ENCODE peak calls at places on chromosome 17, in seven cellular contexts. M, R, L, N, W, B and P are unnamed samples.

GRCh38 chr17:45406107-45406506 is 26.6 kb downstream of the ARHGAP27 start:
- DNase-seq in M (no peak), R (no peak), L (no peak), N (no peak), W (no peak), B (no peak), P (no peak)

GRCh38 chr17:17865035-17865434 is 28.2 kb upstream of the SREBF1 start:
- DNase-seq in M (no peak), R (no peak), L (no peak), N (no peak), W (no peak), B (no peak), P (no peak)

GRCh38 chr17:45584092-45585036 is 93.8 kb upstream of the PLEKHM1 start:
- DNase-seq in M (no peak), R (peak; percentile 49), L (peak; percentile 81), N (peak; percentile 80), W (peak; percentile 85), B (peak; percentile 72), P (peak; percentile 38)

GRCh38 chr17:15287533-15288267 is 22.6 kb upstream of the PMP22 start:
- DNase-seq in M (no peak), R (no peak), L (no peak), N (no peak), W (no peak), B (no peak), P (no peak)

GRCh38 chr17:68100000-68100641 is 64.6 kb downstream of the KPNA2 start:
- DNase-seq in M (no peak), R (no peak), L (no peak), N (no peak), W (no peak), B (peak; percentile 16), P (no peak)

GRCh38 chr17:73901661-73902415 is 257.6 kb upstream of the SDK2 start:
- DNase-seq in M (no peak), R (no peak), L (peak; percentile 65), N (no peak), W (peak; percentile 72), B (peak; percentile 40), P (peak; percentile 33)

GRCh38 chr17:77778636-77779524 is 179.6 kb upstream of the TNRC6C start:
- DNase-seq in M (no peak), R (no peak), L (peak; percentile 34), N (no peak), W (peak; percentile 44), B (no peak), P (peak; percentile 82)

GRCh38 chr17:72432143-72432604 is 311.4 kb downstream of the SOX9 start:
- DNase-seq in M (no peak), R (no peak), L (no peak), N (no peak), W (peak; percentile 75), B (no peak), P (no peak)

GRCh38 chr17:58235821-58236220 is 2.6 kb upstream of the LPO start:
- DNase-seq in M (no peak), R (no peak), L (no peak), N (no peak), W (no peak), B (no peak), P (no peak)

GRCh38 chr17:8056976-8057625 is 18.2 kb downstream of the ALOX15B start:
- DNase-seq in M (no peak), R (no peak), L (peak; percentile 59), N (no peak), W (no peak), B (peak; percentile 28), P (peak; percentile 43)

GRCh38 chr17:20059728-20060188 is 50.6 kb downstream of the SPECC1 start:
- DNase-seq in M (no peak), R (no peak), L (no peak), N (no peak), W (no peak), B (peak; percentile 25), P (no peak)

GRCh38 chr17:33233855-33234228 is 59.3 kb downstream of the ASIC2 start:
- DNase-seq in M (no peak), R (no peak), L (no peak), N (no peak), W (peak; percentile 21), B (no peak), P (peak; percentile 34)

GRCh38 chr17:38577645-38578173 is 28.0 kb downstream of the SRCIN1 start:
- DNase-seq in M (no peak), R (no peak), L (no peak), N (no peak), W (no peak), B (no peak), P (no peak)

GRCh38 chr17:61862105-61862574 is 1.2 kb downstream of the BRIP1 start:
- DNase-seq in M (no peak), R (no peak), L (no peak), N (no peak), W (no peak), B (no peak), P (no peak)

GRCh38 chr17:20281860-20282259 is 185.5 kb downstream of the LGALS9B start:
- DNase-seq in M (no peak), R (peak; percentile 54), L (no peak), N (no peak), W (no peak), B (no peak), P (peak; percentile 46)

GRCh38 chr17:3893720-3894116 is 865 bp upstream of the CAMKK1 start:
- DNase-seq in M (no peak), R (no peak), L (no peak), N (no peak), W (no peak), B (no peak), P (no peak)

GRCh38 chr17:19759934-19760530 is 11.9 kb upstream of the ALDH3A1 start:
- DNase-seq in M (no peak), R (no peak), L (peak; percentile 20), N (no peak), W (no peak), B (no peak), P (no peak)

GRCh38 chr17:42252528-42253172 is 23.5 kb downstream of the STAT5B start:
- DNase-seq in M (no peak), R (no peak), L (no peak), N (no peak), W (no peak), B (no peak), P (no peak)

GRCh38 chr17:77887464-77888241 is 70.8 kb upstream of the TNRC6C start:
- DNase-seq in M (peak; percentile 26), R (peak; percentile 75), L (peak; percentile 76), N (peak; percentile 64), W (peak; percentile 70), B (peak; percentile 66), P (peak; percentile 95)

GRCh38 chr17:14299261-14300093 is 1.4 kb upstream of the HS3ST3B1 start:
- DNase-seq in M (no peak), R (peak; percentile 68), L (peak; percentile 40), N (peak; percentile 31), W (peak; percentile 16), B (peak; percentile 11), P (no peak)

GRCh38 chr17:17424552-17424951 is 52.2 kb upstream of the MED9 start:
- DNase-seq in M (no peak), R (peak; percentile 9), L (no peak), N (no peak), W (no peak), B (no peak), P (no peak)

GRCh38 chr17:60439501-60439900 is 17.2 kb downstream of the CHCT1 start:
- DNase-seq in M (no peak), R (no peak), L (no peak), N (no peak), W (no peak), B (no peak), P (no peak)

GRCh38 chr17:82241926-82242697 is 13.3 kb downstream of the SLC16A3 start:
- DNase-seq in M (no peak), R (peak; percentile 84), L (no peak), N (no peak), W (peak; percentile 22), B (no peak), P (no peak)

GRCh38 chr17:66675991-66676371 is 158.9 kb upstream of the CACNG5 start:
- DNase-seq in M (no peak), R (no peak), L (peak; percentile 65), N (no peak), W (no peak), B (no peak), P (no peak)

GRCh38 chr17:59330314-59330942 is 1.0 kb upstream of the YPEL2 start:
- DNase-seq in M (no peak), R (peak; percentile 93), L (peak; percentile 77), N (no peak), W (peak; percentile 84), B (peak; percentile 63), P (peak; percentile 74)

GRCh38 chr17:40020146-40020545 is 4.9 kb downstream of the CSF3 start:
- DNase-seq in M (no peak), R (no peak), L (no peak), N (no peak), W (no peak), B (no peak), P (no peak)
- H3K36me3 ChIP-seq in M (peaks cover 10% of the 10 kb centered on the region), R (peaks cover 11% of the 10 kb centered on the region), L (peaks cover 54% of the 10 kb centered on the region), N (peaks cover 21% of the 10 kb centered on the region), W (no peaks in the 10 kb centered on the region), B (no peaks in the 10 kb centered on the region), P (peaks cover 38% of the 10 kb centered on the region)

DNA sequence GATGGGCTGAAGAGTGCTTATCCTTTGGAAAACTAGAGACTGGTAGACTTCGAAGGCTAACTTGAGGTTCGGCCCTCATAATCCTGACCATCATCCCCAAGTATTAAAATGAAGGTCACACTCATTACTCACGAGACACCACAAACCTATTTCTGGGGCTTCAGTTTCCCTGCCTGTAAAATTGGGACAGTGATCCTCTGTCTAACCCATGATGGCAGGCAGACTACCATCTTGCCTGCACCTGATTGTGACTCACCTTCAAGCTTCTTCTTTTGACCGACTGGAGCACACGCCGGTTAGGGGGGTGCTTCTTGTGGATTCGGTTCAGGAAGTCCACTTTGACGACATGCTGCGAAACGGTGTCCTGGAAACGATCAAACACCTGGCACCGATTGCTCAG is 14.2 kb upstream of the DHRS13 start:
- DNase-seq in M (no peak), R (no peak), L (no peak), N (no peak), W (no peak), B (no peak), P (no peak)
- H3K36me3 ChIP-seq in M (peaks cover 42% of the 10 kb centered on the region), R (peaks cover 11% of the 10 kb centered on the region), L (peaks cover 100% of the 10 kb centered on the region), N (peaks cover 84% of the 10 kb centered on the region), W (no peaks in the 10 kb centered on the region), B (peaks cover 6% of the 10 kb centered on the region), P (peaks cover 100% of the 10 kb centered on the region)

DNA sequence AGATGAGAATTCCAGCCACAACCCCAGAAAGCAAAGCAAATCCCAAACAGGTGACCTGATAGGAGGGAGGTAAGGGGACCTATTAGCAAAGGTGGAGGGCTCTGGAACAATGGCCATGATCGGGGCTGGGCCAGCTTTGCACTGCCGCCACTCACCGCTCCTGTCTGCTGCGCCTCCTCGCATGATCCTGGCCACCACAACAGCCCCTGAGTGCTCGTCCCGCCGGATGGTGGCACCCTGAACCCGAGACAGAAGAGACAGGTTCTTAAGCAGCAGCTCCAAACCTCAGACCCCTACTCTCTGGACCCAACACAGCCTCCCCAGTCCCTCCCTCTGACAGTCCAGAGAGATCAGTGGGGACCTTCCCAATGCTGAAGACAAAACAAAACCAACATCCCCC is 5.3 kb downstream of the MPP3 start:
- DNase-seq in M (no peak), R (no peak), L (no peak), N (no peak), W (no peak), B (no peak), P (no peak)
- H3K36me3 ChIP-seq in M (peaks cover 26% of the 10 kb centered on the region), R (no peaks in the 10 kb centered on the region), L (peaks cover 75% of the 10 kb centered on the region), N (no peaks in the 10 kb centered on the region), W (no peaks in the 10 kb centered on the region), B (no peaks in the 10 kb centered on the region), P (peaks cover 32% of the 10 kb centered on the region)

GRCh38 chr17:76720211-76720610 is 6.2 kb downstream of the JMJD6 start:
- DNase-seq in M (no peak), R (no peak), L (no peak), N (no peak), W (no peak), B (no peak), P (peak; percentile 51)
- H3K36me3 ChIP-seq in M (peaks cover 32% of the 10 kb centered on the region), R (peaks cover 30% of the 10 kb centered on the region), L (peaks cover 100% of the 10 kb centered on the region), N (peaks cover 56% of the 10 kb centered on the region), W (no peaks in the 10 kb centered on the region), B (peaks cover 5% of the 10 kb centered on the region), P (peaks cover 85% of the 10 kb centered on the region)